ENCODE peak calls at places on chromosomes 6 and 20, in four cellular contexts. T is GM23338, P is WERI-Rb-1, A is adrenal gland. V is an unnamed sample.

GRCh38 chr6:33880104-33880678 is 76.4 kb upstream of the MLN start:
- DNase-seq in T (peak), P (no peak), A (no peak), V (no peak)

GRCh38 chr6:163228041-163228440 is 186.5 kb upstream of the QKI start:
- DNase-seq in T (no peak), P (no peak), A (no peak), V (no peak)

GRCh38 chr6:3323696-3324261 is 65.0 kb downstream of the PSMG4 start:
- DNase-seq in T (no peak), P (no peak), A (no peak), V (no peak)

GRCh38 chr6:36355819-36356218 is 19.1 kb upstream of the BNIP5 start:
- DNase-seq in T (no peak), P (no peak), A (no peak), V (no peak)

GRCh38 chr20:15380770-15381169 is 1043.4 kb upstream of the FLRT3 start:
- DNase-seq in T (no peak), P (no peak), A (no peak), V (no peak)

GRCh38 chr6:108755257-108756240 is 92.7 kb upstream of the ARMC2 start:
- DNase-seq in T (no peak), P (no peak), A (no peak), V (no peak)

GRCh38 chr6:7264686-7265384 is 48.2 kb downstream of the SSR1 start:
- DNase-seq in T (no peak), P (peak), A (peak), V (no peak)

GRCh38 chr20:46356195-46357029 is 48.1 kb upstream of the CDH22 start:
- DNase-seq in T (no peak), P (no peak), A (no peak), V (no peak)

GRCh38 chr20:20594171-20594530 is 118.3 kb downstream of the RALGAPA2 start:
- DNase-seq in T (peak), P (no peak), A (no peak), V (no peak)

GRCh38 chr6:34992353-34992752 is 103.3 kb downstream of the ANKS1A start:
- DNase-seq in T (no peak), P (no peak), A (no peak), V (no peak)

GRCh38 chr6:98980814-98981213 is 33.1 kb upstream of the FBXL4 start:
- DNase-seq in T (peak), P (no peak), A (no peak), V (no peak)

GRCh38 chr20:278181-278580 is 12.4 kb downstream of the C20orf96 start:
- DNase-seq in T (no peak), P (no peak), A (no peak), V (no peak)

GRCh38 chr20:6265204-6265904 is 142.5 kb upstream of the FERMT1 start:
- DNase-seq in T (peak), P (no peak), A (no peak), V (no peak)

GRCh38 chr20:38885357-38885756 is 40.9 kb upstream of the FAM83D start:
- DNase-seq in T (no peak), P (no peak), A (no peak), V (no peak)

GRCh38 chr20:32660661-32661060 is 13.1 kb downstream of the C20orf203 start:
- DNase-seq in T (no peak), P (no peak), A (no peak), V (no peak)

GRCh38 chr6:166670894-166671293 is 43.8 kb upstream of the RPS6KA2 start:
- DNase-seq in T (no peak), P (no peak), A (no peak), V (no peak)

GRCh38 chr6:62324817-62325216 is 38.8 kb upstream of the KHDRBS2 start:
- DNase-seq in T (no peak), P (no peak), A (no peak), V (no peak)

GRCh38 chr20:25309395-25310267 is 61.7 kb downstream of the PYGB start:
- DNase-seq in T (no peak), P (no peak), A (peak), V (no peak)

GRCh38 chr20:53187402-53187801 is 215.2 kb downstream of the TSHZ2 start:
- DNase-seq in T (no peak), P (no peak), A (no peak), V (no peak)

DNA sequence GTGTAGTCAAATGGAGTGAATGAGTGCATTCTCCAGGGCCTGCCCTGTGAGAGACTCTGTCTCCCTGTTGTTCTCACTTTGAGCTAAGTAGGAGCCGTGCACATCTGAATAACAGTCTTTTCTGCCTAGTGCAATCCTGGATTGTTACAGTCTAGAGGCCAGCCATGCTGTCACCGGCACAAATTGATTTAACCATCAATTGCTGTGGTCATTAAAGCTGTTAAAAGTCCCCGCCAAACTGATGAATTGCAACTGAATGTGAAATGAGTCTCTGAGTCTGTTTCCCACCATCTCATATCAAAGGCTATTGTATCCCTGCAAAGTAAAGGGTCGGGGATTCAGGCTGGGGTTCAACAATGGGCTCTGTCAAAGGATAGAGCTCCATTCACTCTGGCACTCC is 156.1 kb downstream of the RFPL4B start:
- DNase-seq in T (peak), P (no peak), A (no peak), V (peak)
- H3K27ac ChIP-seq in T (peak), P (no peak), A (no peak), V (no peak)

DNA sequence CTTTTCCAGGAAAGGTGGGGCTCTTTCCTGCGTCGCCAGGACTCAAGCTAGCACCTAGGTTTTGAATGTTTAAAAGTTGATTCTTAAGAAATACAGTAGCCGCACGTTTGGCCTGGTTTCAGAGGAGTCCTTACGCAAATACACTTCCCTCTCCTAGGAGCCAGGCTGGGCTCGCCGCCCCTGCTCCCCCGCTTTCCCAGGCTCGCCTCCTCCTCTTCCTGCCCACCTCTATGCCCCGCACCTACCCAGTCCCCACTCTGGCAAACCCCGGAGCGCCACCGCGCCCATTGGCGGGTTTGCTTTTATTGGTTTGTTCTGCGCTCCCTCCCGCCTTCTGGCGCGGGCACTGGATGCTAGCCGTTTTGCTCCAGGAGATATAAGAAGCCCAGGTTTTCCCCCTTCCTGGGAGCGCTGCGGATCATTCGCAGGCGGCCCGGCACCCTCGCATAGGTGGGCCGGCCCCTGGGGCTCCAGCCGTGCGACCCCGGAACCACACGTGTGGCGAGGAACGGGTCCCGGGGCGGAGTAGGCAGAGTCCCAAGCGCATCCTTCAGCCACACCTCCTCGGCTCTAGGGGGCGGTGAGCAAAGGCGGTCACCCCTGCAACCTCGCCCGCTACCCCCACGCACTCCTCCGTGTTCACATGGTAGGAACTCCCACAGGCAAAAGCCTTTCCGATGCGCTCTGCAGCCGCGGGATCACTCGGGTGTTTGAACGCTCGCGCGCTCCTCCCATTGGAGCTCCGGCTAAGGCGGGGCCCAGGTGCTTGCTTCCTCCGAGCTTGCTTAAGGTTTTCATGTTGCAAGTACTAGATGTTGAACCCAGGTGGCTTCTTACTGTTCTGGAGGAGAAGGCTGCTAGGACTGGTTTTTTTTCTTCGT is 119.0 kb downstream of the RTN4IP1 start:
- DNase-seq in T (peak), P (peak), A (no peak), V (no peak)
- H3K27ac ChIP-seq in T (no peak), P (no peak), A (no peak), V (no peak)

DNA sequence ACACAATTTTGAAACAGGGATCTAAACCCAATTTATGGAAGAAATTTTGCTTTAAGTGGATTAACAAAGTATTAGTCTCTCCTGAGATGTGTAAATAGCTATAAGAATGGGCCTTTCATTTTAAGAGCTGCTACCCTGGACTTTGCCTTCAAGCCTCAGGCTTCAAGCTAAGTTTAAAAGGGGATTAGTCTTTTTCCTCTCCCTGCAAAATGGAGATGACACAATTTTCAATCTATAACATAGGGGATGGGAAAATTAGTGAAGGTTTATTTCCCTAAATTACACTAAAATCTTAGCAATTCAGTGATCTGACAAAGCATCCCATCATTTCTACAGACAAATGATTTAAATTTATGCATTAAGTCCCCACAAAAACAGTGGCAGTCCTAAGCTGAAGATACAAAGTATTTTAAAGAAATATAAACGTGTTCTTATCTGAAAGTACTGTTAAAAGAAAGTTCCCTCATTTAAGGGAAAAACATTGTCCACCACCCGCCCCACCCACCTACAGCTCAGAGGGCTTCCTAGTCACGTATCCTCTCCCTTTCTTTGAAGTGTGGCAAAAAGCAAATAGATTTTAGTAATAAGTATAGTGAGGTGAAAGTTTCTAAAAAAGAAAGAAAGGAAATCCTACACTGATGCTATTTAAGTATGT is 14.5 kb downstream of the ARHGAP18 start:
- DNase-seq in T (no peak), P (no peak), A (no peak), V (no peak)
- H3K27ac ChIP-seq in T (no peak), P (peak), A (no peak), V (no peak)

GRCh38 chr6:37988131-37988530 is 168.6 kb downstream of the ZFAND3 start:
- DNase-seq in T (no peak), P (no peak), A (no peak), V (no peak)
- H3K27ac ChIP-seq in T (no peak), P (no peak), A (no peak), V (no peak)

DNA sequence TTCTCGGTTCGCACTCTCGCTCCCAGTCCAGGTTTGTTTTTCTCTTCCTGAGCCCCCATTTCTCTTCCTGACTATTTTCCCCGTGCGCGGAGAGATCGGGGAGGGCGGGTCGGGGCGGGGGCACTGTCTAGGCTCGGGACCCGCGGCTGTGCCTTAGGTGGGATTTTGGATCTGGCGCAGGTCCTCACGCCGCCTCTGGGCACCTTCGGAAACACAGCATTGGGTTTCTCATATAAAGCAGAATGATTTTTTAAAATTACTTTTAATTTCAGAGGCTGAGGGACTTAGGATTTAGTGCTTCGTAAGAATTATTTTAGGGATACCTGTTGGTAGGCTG is 324 bp downstream of the STX11 start:
- DNase-seq in T (peak), P (peak), A (no peak), V (no peak)
- H3K27ac ChIP-seq in T (no peak), P (no peak), A (peak), V (peak)

GRCh38 chr20:62367483-62368302 is 581 bp upstream of the LAMA5 start:
- DNase-seq in T (peak), P (peak), A (no peak), V (no peak)
- H3K27ac ChIP-seq in T (peak), P (peak), A (peak), V (no peak)

V was measured in substantia nigra.